ENCODE peak calls at places on chromosomes 13 and 19, in eight cellular contexts. L is left ventricle myocardium inferior; G is left colon; I is activated CD8-positive, alpha-beta T cell treated with anti-CD3 and anti-CD28 coated beads for 36 hours; J is cardiac fibroblast; W is mucosa of gallbladder; K is CD8-positive, alpha-beta T cell; Y is tibial artery. B is an unnamed sample.
A peak's percentile ranks its signal among the peaks of the same experiment; 100 is the strongest.

GRCh38 chr13:110155072-110155471 is 151.9 kb downstream of the COL4A1 start:
- DNase-seq in L (no peak), G (no peak), I (no peak), J (no peak), W (no peak), K (no peak), Y (no peak), B (no peak)

GRCh38 chr19:1954547-1954946 is 13.6 kb downstream of the CSNK1G2 start:
- DNase-seq in L (no peak), G (no peak), I (no peak), J (no peak), W (no peak), K (no peak), Y (no peak), B (no peak)

GRCh38 chr13:30520571-30520970 is 54.8 kb upstream of the HMGB1 start:
- DNase-seq in L (no peak), G (no peak), I (no peak), J (peak; percentile 19), W (no peak), K (no peak), Y (no peak), B (no peak)

GRCh38 chr13:42022796-42023493 is 25.5 kb upstream of the DGKH start:
- DNase-seq in L (no peak), G (no peak), I (no peak), J (peak; percentile 8), W (no peak), K (no peak), Y (no peak), B (no peak)

GRCh38 chr13:30710442-30710841 is 24.9 kb upstream of the ALOX5AP start:
- DNase-seq in L (no peak), G (no peak), I (no peak), J (no peak), W (no peak), K (no peak), Y (no peak), B (no peak)

GRCh38 chr19:37933965-37934364 is 27.0 kb downstream of the SIPA1L3 start:
- DNase-seq in L (peak; percentile 62), G (no peak), I (no peak), J (peak; percentile 83), W (peak; percentile 87), K (no peak), Y (no peak), B (no peak)

GRCh38 chr19:7977021-7977722 is 28.3 kb downstream of the ELAVL1 start:
- DNase-seq in L (no peak), G (no peak), I (no peak), J (no peak), W (no peak), K (no peak), Y (no peak), B (no peak)

GRCh38 chr13:86601351-86601750 is 802.1 kb upstream of the SLITRK6 start:
- DNase-seq in L (no peak), G (no peak), I (no peak), J (no peak), W (no peak), K (no peak), Y (no peak), B (no peak)

GRCh38 chr13:68056816-68057710 is 826.9 kb upstream of the PCDH9 start:
- DNase-seq in L (no peak), G (peak; percentile 24), I (no peak), J (peak; percentile 12), W (no peak), K (no peak), Y (no peak), B (no peak)

GRCh38 chr19:8204961-8205360 is 4.2 kb upstream of the CERS4 start:
- DNase-seq in L (no peak), G (no peak), I (no peak), J (no peak), W (no peak), K (no peak), Y (no peak), B (no peak)

GRCh38 chr13:91017031-91017668 is 330.3 kb upstream of the MIR17HG start:
- DNase-seq in L (no peak), G (no peak), I (peak; percentile 51), J (peak; percentile 57), W (peak; percentile 57), K (no peak), Y (no peak), B (peak; percentile 26)

GRCh38 chr13:77492982-77493381 is 42.5 kb upstream of the SCEL start:
- DNase-seq in L (no peak), G (no peak), I (peak; percentile 28), J (peak; percentile 46), W (no peak), K (no peak), Y (no peak), B (no peak)

GRCh38 chr19:31402529-31402928 is 53.3 kb upstream of the TSHZ3 start:
- DNase-seq in L (no peak), G (no peak), I (no peak), J (no peak), W (no peak), K (no peak), Y (no peak), B (no peak)

GRCh38 chr19:10952809-10953208 is 8.0 kb upstream of the SMARCA4 start:
- DNase-seq in L (no peak), G (peak; percentile 84), I (no peak), J (no peak), W (peak; percentile 79), K (no peak), Y (no peak), B (no peak)

GRCh38 chr19:44904426-44904994 is 1.1 kb upstream of the APOE start:
- DNase-seq in L (no peak), G (no peak), I (no peak), J (no peak), W (no peak), K (no peak), Y (no peak), B (no peak)

GRCh38 chr19:6279931-6280591 is at the start of gene MLLT1:
- DNase-seq in L (peak; percentile 98), G (peak; percentile 97), I (peak; percentile 96), J (peak; percentile 99), W (peak; percentile 97), K (peak; percentile 93), Y (peak; percentile 99), B (peak; percentile 97)

GRCh38 chr13:71210861-71211260 is 656.1 kb downstream of the DACH1 start:
- DNase-seq in L (no peak), G (no peak), I (no peak), J (no peak), W (no peak), K (no peak), Y (no peak), B (no peak)

GRCh38 chr13:48808689-48809088 is 155.0 kb downstream of the CYSLTR2 start:
- DNase-seq in L (no peak), G (no peak), I (no peak), J (peak; percentile 39), W (no peak), K (no peak), Y (no peak), B (no peak)

GRCh38 chr13:111095031-111095840 is 19.9 kb upstream of the ARHGEF7 start:
- DNase-seq in L (no peak), G (no peak), I (no peak), J (no peak), W (no peak), K (no peak), Y (no peak), B (no peak)